ENCODE peak calls at places on chromosomes 1 and 21, in seven cellular contexts. G is CD4-positive, CD25-positive, alpha-beta regulatory T cell; U is coronary artery; L is kidney; M is HepG2; C is substantia nigra; O is left lung. Q is an unnamed sample.
A peak's percentile ranks its signal among the peaks of the same experiment; 100 is the strongest.

GRCh38 chr1:33349778-33350610 is 29.1 kb upstream of the A3GALT2 start:
- DNase-seq in G (peak; percentile 76), U (peak; percentile 92), L (peak; percentile 97), M (peak; percentile 62), C (no peak), O (peak; percentile 98), Q (peak; percentile 94)

GRCh38 chr1:100065969-100066227 is 66.8 kb downstream of the SASS6 start:
- DNase-seq in G (no peak), U (no peak), L (no peak), M (no peak), C (no peak), O (no peak), Q (no peak)

GRCh38 chr1:193418745-193419058 is 232.3 kb upstream of the B3GALT2 start:
- DNase-seq in G (no peak), U (no peak), L (no peak), M (no peak), C (no peak), O (no peak), Q (no peak)

GRCh38 chr21:17903029-17903806 is 84.1 kb upstream of the C21orf91 start:
- DNase-seq in G (peak; percentile 59), U (no peak), L (no peak), M (no peak), C (no peak), O (no peak), Q (no peak)

GRCh38 chr1:162726539-162726938 is 64.0 kb upstream of the HSD17B7 start:
- DNase-seq in G (peak; percentile 6), U (no peak), L (no peak), M (no peak), C (no peak), O (no peak), Q (no peak)

GRCh38 chr1:67162954-67163353 is 3.3 kb upstream of the IL23R start:
- DNase-seq in G (no peak), U (no peak), L (no peak), M (peak; percentile 6), C (no peak), O (no peak), Q (no peak)

GRCh38 chr1:48667782-48668181 is 108.9 kb downstream of the BEND5 start:
- DNase-seq in G (no peak), U (no peak), L (no peak), M (no peak), C (no peak), O (no peak), Q (no peak)

GRCh38 chr1:23101101-23101827 is 67.4 kb downstream of the LUZP1 start:
- DNase-seq in G (no peak), U (no peak), L (no peak), M (no peak), C (no peak), O (no peak), Q (no peak)

GRCh38 chr1:57986432-57986831 is 560.1 kb downstream of the OMA1 start:
- DNase-seq in G (no peak), U (no peak), L (no peak), M (no peak), C (no peak), O (no peak), Q (no peak)

GRCh38 chr1:2944705-2945104 is 76.6 kb upstream of the ACTRT2 start:
- DNase-seq in G (no peak), U (no peak), L (no peak), M (no peak), C (no peak), O (no peak), Q (no peak)

GRCh38 chr1:90200637-90201235 is 205.8 kb downstream of the ZNF326 start:
- DNase-seq in G (no peak), U (no peak), L (no peak), M (no peak), C (no peak), O (no peak), Q (no peak)

GRCh38 chr1:107365874-107366273 is 225.0 kb downstream of the NTNG1 start:
- DNase-seq in G (no peak), U (no peak), L (no peak), M (no peak), C (no peak), O (no peak), Q (no peak)

GRCh38 chr1:82840192-82840591 is 1039.5 kb downstream of the ADGRL2 start:
- DNase-seq in G (no peak), U (no peak), L (no peak), M (no peak), C (no peak), O (no peak), Q (no peak)

GRCh38 chr1:78688701-78689100 is 39.1 kb downstream of the IFI44 start:
- DNase-seq in G (no peak), U (no peak), L (no peak), M (no peak), C (no peak), O (no peak), Q (no peak)

GRCh38 chr1:172024516-172024915 is 183.2 kb downstream of the DNM3 start:
- DNase-seq in G (no peak), U (no peak), L (no peak), M (no peak), C (no peak), O (peak; percentile 24), Q (no peak)

GRCh38 chr1:42319871-42320484 is 15.1 kb downstream of the FOXJ3 start:
- DNase-seq in G (no peak), U (no peak), L (no peak), M (peak; percentile 43), C (no peak), O (no peak), Q (no peak)

GRCh38 chr1:63368131-63368530 is 704 bp downstream of the ALG6 start:
- DNase-seq in G (peak; percentile 11), U (no peak), L (no peak), M (peak; percentile 4), C (no peak), O (no peak), Q (no peak)

GRCh38 chr1:9291914-9292360 is 757 bp upstream of the SPSB1 start:
- DNase-seq in G (no peak), U (no peak), L (peak; percentile 75), M (peak; percentile 58), C (no peak), O (no peak), Q (no peak)

GRCh38 chr1:91806146-91806545 is 79.8 kb downstream of the TGFBR3 start:
- DNase-seq in G (no peak), U (no peak), L (no peak), M (no peak), C (no peak), O (no peak), Q (no peak)

GRCh38 chr1:91803847-91804545 is 82.0 kb downstream of the TGFBR3 start:
- DNase-seq in G (peak; percentile 80), U (no peak), L (no peak), M (no peak), C (no peak), O (no peak), Q (no peak)

GRCh38 chr1:91804546-91805023 is 81.4 kb downstream of the TGFBR3 start:
- DNase-seq in G (peak; percentile 81), U (no peak), L (no peak), M (no peak), C (no peak), O (no peak), Q (no peak)

GRCh38 chr1:91806777-91807700 is 78.9 kb downstream of the TGFBR3 start:
- DNase-seq in G (no peak), U (no peak), L (no peak), M (peak; percentile 65), C (no peak), O (no peak), Q (no peak)

DNA sequence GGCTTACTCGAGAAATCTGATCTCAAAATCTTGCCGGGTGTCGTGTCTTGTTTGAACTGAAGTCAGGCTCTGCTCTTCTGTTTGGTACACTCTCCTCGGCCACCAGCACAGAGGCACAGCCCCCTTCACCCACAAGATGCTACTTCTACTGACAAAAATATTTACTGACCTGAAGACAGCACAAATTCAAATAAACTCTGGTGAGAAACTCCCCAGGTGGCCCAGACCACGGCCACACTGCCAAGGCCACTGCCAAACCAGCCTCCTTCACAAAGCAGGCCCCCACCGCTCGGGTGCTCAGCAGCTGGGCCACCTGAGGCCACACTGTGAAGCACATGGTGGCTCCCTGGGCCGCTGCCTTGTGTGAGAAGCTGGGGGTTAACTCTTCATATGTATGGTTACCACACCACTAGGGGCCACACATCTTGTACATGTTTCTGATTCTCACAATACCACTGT is 80.6 kb downstream of the TGFBR3 start:
- DNase-seq in G (peak; percentile 19), U (no peak), L (no peak), M (no peak), C (no peak), O (no peak), Q (no peak)
- H3K27ac ChIP-seq in G (peak overlapping the region; percentile 94), U (peak overlapping the region; percentile 38), L (no peak overlapping the region), M (no peak overlapping the region), C (no peak overlapping the region), O (no peak overlapping the region), Q (peak overlapping the region; percentile 28)

DNA sequence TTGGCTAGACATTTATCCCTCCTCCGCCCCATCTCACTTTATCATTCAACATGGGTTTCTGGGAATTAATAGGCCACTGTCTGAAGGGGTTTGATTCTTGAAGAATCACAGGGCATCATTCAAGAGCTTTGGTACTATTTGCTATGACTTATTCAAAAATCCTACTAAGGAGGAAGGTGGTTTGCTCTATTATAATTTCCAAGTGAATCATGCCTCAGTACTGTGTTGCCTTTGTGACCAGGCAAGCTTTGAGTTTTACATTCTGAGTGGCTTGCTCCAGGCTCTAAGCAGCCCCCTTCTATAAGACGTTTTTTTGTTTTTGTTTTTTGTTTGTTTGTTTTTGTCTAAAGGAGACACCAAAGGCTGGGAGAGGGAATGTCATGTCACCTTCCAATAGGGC is 2.6 kb downstream of the C1orf21 start:
- DNase-seq in G (no peak), U (no peak), L (no peak), M (no peak), C (no peak), O (no peak), Q (no peak)
- H3K27ac ChIP-seq in G (no peak overlapping the region), U (no peak overlapping the region), L (no peak overlapping the region), M (no peak overlapping the region), C (no peak overlapping the region), O (no peak overlapping the region), Q (peak overlapping the region; percentile 31)

GRCh38 chr1:161174911-161175310 is 2.4 kb downstream of the B4GALT3 start:
- DNase-seq in G (no peak), U (no peak), L (peak; percentile 64), M (no peak), C (no peak), O (no peak), Q (no peak)
- H3K27ac ChIP-seq in G (no peak overlapping the region), U (no peak overlapping the region), L (no peak overlapping the region), M (no peak overlapping the region), C (no peak overlapping the region), O (no peak overlapping the region), Q (no peak overlapping the region)

GRCh38 chr1:151946366-151946764 is 37.1 kb upstream of the THEM4 start:
- DNase-seq in G (peak; percentile 54), U (no peak), L (no peak), M (no peak), C (no peak), O (no peak), Q (no peak)

GRCh38 chr1:151944859-151945575 is 35.7 kb upstream of the THEM4 start:
- DNase-seq in G (no peak), U (no peak), L (no peak), M (no peak), C (no peak), O (no peak), Q (no peak)

GRCh38 chr1:151948506-151948905 is 39.2 kb upstream of the THEM4 start:
- DNase-seq in G (no peak), U (no peak), L (no peak), M (no peak), C (no peak), O (no peak), Q (no peak)

GRCh38 chr1:151945725-151946365 is 36.5 kb upstream of the THEM4 start:
- DNase-seq in G (peak; percentile 87), U (peak; percentile 91), L (peak; percentile 92), M (peak; percentile 20), C (no peak), O (no peak), Q (peak; percentile 87)

GRCh38 chr1:151947140-151947539 is 37.8 kb upstream of the THEM4 start:
- DNase-seq in G (no peak), U (no peak), L (no peak), M (no peak), C (no peak), O (no peak), Q (no peak)
- H3K27ac ChIP-seq in G (peak overlapping the region; percentile 95), U (peak overlapping the region; percentile 85), L (no peak overlapping the region), M (no peak overlapping the region), C (no peak overlapping the region), O (peak overlapping the region; percentile 94), Q (peak overlapping the region; percentile 86)

Q was measured in lower lobe of right lung.